ENCODE peak calls at places on chromosomes 6 and 20, in eight cellular contexts. U, B, I, Y, Z, Q, T and A are unnamed samples.

GRCh38 chr6:56482525-56482924 is 160.2 kb downstream of the DST start:
- ATAC-seq in U (no peak), Q (no peak), B (no peak), I (no peak), T (no peak), Y (no peak), Z (no peak), A (no peak)

GRCh38 chr20:53869466-53870258 is 200.7 kb downstream of the BCAS1 start:
- ATAC-seq in I (peak), B (peak), Y (peak), Q (peak), U (peak), T (peak), Z (peak), A (peak)

GRCh38 chr6:46042355-46042999 is 26.8 kb upstream of the CLIC5 start:
- ATAC-seq in Y (peak), I (peak), U (peak), Q (peak), Z (peak), B (peak), T (peak), A (peak)

GRCh38 chr6:168715643-168716481 is 274.9 kb downstream of the SMOC2 start:
- ATAC-seq in T (no peak), Z (no peak), U (no peak), B (no peak), Q (no peak), I (no peak), Y (no peak), A (no peak)

GRCh38 chr6:129637340-129638054 is 72.5 kb downstream of the ARHGAP18 start:
- ATAC-seq in Q (no peak), Y (no peak), U (no peak), T (no peak), Z (no peak), B (no peak), I (no peak), A (no peak)

GRCh38 chr20:40591104-40591503 is 97.9 kb downstream of the MAFB start:
- ATAC-seq in Q (no peak), Z (no peak), I (no peak), T (no peak), B (no peak), Y (no peak), U (no peak), A (no peak)

GRCh38 chr6:76818451-76818850 is 644.8 kb downstream of the HTR1B start:
- ATAC-seq in T (no peak), Z (no peak), Y (no peak), Q (no peak), I (no peak), B (no peak), U (no peak), A (peak)

GRCh38 chr6:161274488-161274858 is 612 bp upstream of the AGPAT4 start:
- ATAC-seq in U (no peak), Y (no peak), T (no peak), I (no peak), Z (peak), B (peak), Q (no peak), A (no peak)

GRCh38 chr6:144234399-144234798 is 50.7 kb upstream of the UTRN start:
- ATAC-seq in Y (no peak), I (no peak), Z (no peak), T (no peak), U (no peak), Q (peak), B (no peak), A (no peak)

GRCh38 chr6:71386215-71386614 is 97.6 kb downstream of the OGFRL1 start:
- ATAC-seq in Q (no peak), I (no peak), B (no peak), Y (no peak), Z (no peak), T (no peak), U (no peak), A (no peak)

GRCh38 chr6:129726650-129727049 is 16.7 kb upstream of the ARHGAP18 start:
- ATAC-seq in B (no peak), U (no peak), Z (peak), Q (no peak), Y (no peak), I (no peak), T (no peak), A (no peak)

GRCh38 chr6:141829566-141829965 is 303.2 kb upstream of the GJE1 start:
- ATAC-seq in Z (no peak), Y (no peak), I (no peak), B (no peak), Q (peak), U (no peak), T (no peak), A (no peak)

GRCh38 chr6:15522427-15522826 is 140.4 kb downstream of the DTNBP1 start:
- ATAC-seq in U (no peak), B (no peak), Z (peak), Y (peak), T (peak), I (no peak), Q (peak), A (peak)

GRCh38 chr20:36835453-36836198 is 40.3 kb upstream of the TLDC2 start:
- ATAC-seq in Q (peak), Z (peak), B (peak), Y (peak), T (peak), I (peak), U (peak), A (peak)